ENCODE peak calls at places on chromosomes 12 and 14, in ten cellular contexts. One of them, this sample, is unnamed.
A peak's percentile ranks its signal among the peaks of the same experiment; 100 is the strongest.

GRCh38 chr12:124032265-124032886 is 59.4 kb downstream of the ZNF664 start:
- DNase-seq in lung: no peak
- DNase-seq in transverse colon: peak; percentile 22
- DNase-seq in RWPE1: peak; percentile 80
- DNase-seq in esophagus squamous epithelium: no peak
- DNase-seq in dorsolateral prefrontal cortex: no peak
- DNase-seq in uterus: peak; percentile 57
- DNase-seq in naive thymus-derived CD4-positive, alpha-beta T cell: no peak
- DNase-seq in heart left ventricle: no peak
- DNase-seq in H9: peak; percentile 51
- DNase-seq in this sample: no peak

GRCh38 chr12:67698711-67699603 is 50.4 kb downstream of the DYRK2 start:
- DNase-seq in esophagus squamous epithelium: no peak
- DNase-seq in H9: no peak
- DNase-seq in uterus: no peak
- DNase-seq in dorsolateral prefrontal cortex: no peak
- DNase-seq in lung: no peak
- DNase-seq in heart left ventricle: no peak
- DNase-seq in naive thymus-derived CD4-positive, alpha-beta T cell: peak; percentile 46
- DNase-seq in RWPE1: peak; percentile 50
- DNase-seq in transverse colon: no peak
- DNase-seq in this sample: no peak

GRCh38 chr12:9064201-9064814 is 51.4 kb downstream of the A2M start:
- DNase-seq in H9: peak; percentile 82
- DNase-seq in lung: peak; percentile 52
- DNase-seq in transverse colon: peak; percentile 67
- DNase-seq in dorsolateral prefrontal cortex: peak; percentile 67
- DNase-seq in heart left ventricle: peak; percentile 70
- DNase-seq in uterus: peak; percentile 48
- DNase-seq in RWPE1: peak; percentile 47
- DNase-seq in naive thymus-derived CD4-positive, alpha-beta T cell: peak; percentile 41
- DNase-seq in esophagus squamous epithelium: no peak
- DNase-seq in this sample: no peak

GRCh38 chr12:12079291-12079690 is 8.6 kb downstream of the BCL2L14 start:
- DNase-seq in dorsolateral prefrontal cortex: no peak
- DNase-seq in uterus: no peak
- DNase-seq in heart left ventricle: no peak
- DNase-seq in esophagus squamous epithelium: no peak
- DNase-seq in RWPE1: no peak
- DNase-seq in naive thymus-derived CD4-positive, alpha-beta T cell: no peak
- DNase-seq in H9: no peak
- DNase-seq in transverse colon: no peak
- DNase-seq in lung: no peak
- DNase-seq in this sample: no peak

GRCh38 chr12:54723653-54724256 is 75.6 kb upstream of the DCD start:
- DNase-seq in H9: peak; percentile 46
- DNase-seq in dorsolateral prefrontal cortex: no peak
- DNase-seq in transverse colon: no peak
- DNase-seq in esophagus squamous epithelium: no peak
- DNase-seq in heart left ventricle: no peak
- DNase-seq in RWPE1: no peak
- DNase-seq in uterus: no peak
- DNase-seq in naive thymus-derived CD4-positive, alpha-beta T cell: peak; percentile 33
- DNase-seq in lung: no peak
- DNase-seq in this sample: no peak

GRCh38 chr14:35140718-35141581 is 18.6 kb downstream of the PRORP start:
- DNase-seq in esophagus squamous epithelium: no peak
- DNase-seq in dorsolateral prefrontal cortex: no peak
- DNase-seq in H9: no peak
- DNase-seq in naive thymus-derived CD4-positive, alpha-beta T cell: no peak
- DNase-seq in heart left ventricle: no peak
- DNase-seq in RWPE1: peak; percentile 38
- DNase-seq in lung: no peak
- DNase-seq in transverse colon: no peak
- DNase-seq in uterus: no peak
- DNase-seq in this sample: no peak

GRCh38 chr12:124939428-124940142 is 25.1 kb upstream of the UBC start:
- DNase-seq in H9: peak; percentile 97
- DNase-seq in RWPE1: peak; percentile 67
- DNase-seq in lung: peak; percentile 88
- DNase-seq in transverse colon: peak; percentile 90
- DNase-seq in dorsolateral prefrontal cortex: peak; percentile 81
- DNase-seq in naive thymus-derived CD4-positive, alpha-beta T cell: peak; percentile 94
- DNase-seq in heart left ventricle: peak; percentile 83
- DNase-seq in uterus: peak; percentile 91
- DNase-seq in esophagus squamous epithelium: no peak
- DNase-seq in this sample: no peak

GRCh38 chr12:131671871-131672270 is 39.0 kb upstream of the SFSWAP start:
- DNase-seq in transverse colon: no peak
- DNase-seq in lung: no peak
- DNase-seq in heart left ventricle: no peak
- DNase-seq in H9: peak; percentile 28
- DNase-seq in dorsolateral prefrontal cortex: no peak
- DNase-seq in RWPE1: no peak
- DNase-seq in esophagus squamous epithelium: no peak
- DNase-seq in naive thymus-derived CD4-positive, alpha-beta T cell: no peak
- DNase-seq in uterus: no peak
- DNase-seq in this sample: no peak

GRCh38 chr12:110923692-110924334 is 3.4 kb upstream of the MYL2 start:
- DNase-seq in dorsolateral prefrontal cortex: no peak
- DNase-seq in esophagus squamous epithelium: no peak
- DNase-seq in uterus: no peak
- DNase-seq in H9: no peak
- DNase-seq in heart left ventricle: no peak
- DNase-seq in transverse colon: no peak
- DNase-seq in naive thymus-derived CD4-positive, alpha-beta T cell: no peak
- DNase-seq in lung: no peak
- DNase-seq in RWPE1: no peak
- DNase-seq in this sample: no peak

GRCh38 chr12:110930348-110931314 is 10.3 kb upstream of the MYL2 start:
- DNase-seq in RWPE1: no peak
- DNase-seq in dorsolateral prefrontal cortex: no peak
- DNase-seq in transverse colon: no peak
- DNase-seq in lung: no peak
- DNase-seq in uterus: no peak
- DNase-seq in naive thymus-derived CD4-positive, alpha-beta T cell: no peak
- DNase-seq in H9: peak; percentile 23
- DNase-seq in esophagus squamous epithelium: no peak
- DNase-seq in heart left ventricle: no peak
- DNase-seq in this sample: no peak

GRCh38 chr12:110929818-110930217 is 9.4 kb upstream of the MYL2 start:
- DNase-seq in dorsolateral prefrontal cortex: no peak
- DNase-seq in uterus: no peak
- DNase-seq in heart left ventricle: no peak
- DNase-seq in naive thymus-derived CD4-positive, alpha-beta T cell: no peak
- DNase-seq in esophagus squamous epithelium: no peak
- DNase-seq in H9: no peak
- DNase-seq in lung: no peak
- DNase-seq in RWPE1: no peak
- DNase-seq in transverse colon: no peak
- DNase-seq in this sample: no peak

GRCh38 chr12:110928700-110929099 is 8.3 kb upstream of the MYL2 start:
- DNase-seq in RWPE1: no peak
- DNase-seq in lung: no peak
- DNase-seq in heart left ventricle: peak; percentile 92
- DNase-seq in transverse colon: no peak
- DNase-seq in H9: peak; percentile 30
- DNase-seq in esophagus squamous epithelium: no peak
- DNase-seq in uterus: no peak
- DNase-seq in dorsolateral prefrontal cortex: no peak
- DNase-seq in naive thymus-derived CD4-positive, alpha-beta T cell: no peak
- DNase-seq in this sample: no peak

DNA sequence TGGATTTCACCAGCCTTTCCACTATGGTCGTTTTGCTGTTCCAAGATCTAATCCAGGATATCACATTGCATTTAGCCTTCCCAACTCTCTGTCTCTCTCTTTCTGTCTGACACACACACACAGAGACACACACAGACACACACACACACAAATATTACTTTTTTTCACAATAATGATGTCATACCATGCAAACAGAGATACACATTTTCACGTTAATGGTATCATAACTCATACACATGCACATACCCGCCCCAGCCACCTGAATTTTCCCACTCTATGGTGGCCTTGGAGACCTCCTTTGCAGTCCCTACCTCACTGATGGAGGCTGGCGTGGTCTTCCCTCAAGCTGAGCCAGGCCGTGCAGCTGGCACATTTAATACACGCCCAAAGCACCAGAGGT is 7.2 kb upstream of the MYL2 start:
- DNase-seq in esophagus squamous epithelium: no peak
- DNase-seq in H9: peak; percentile 4
- DNase-seq in uterus: no peak
- DNase-seq in lung: no peak
- DNase-seq in transverse colon: no peak
- DNase-seq in dorsolateral prefrontal cortex: no peak
- DNase-seq in RWPE1: no peak
- DNase-seq in heart left ventricle: no peak
- DNase-seq in naive thymus-derived CD4-positive, alpha-beta T cell: no peak
- DNase-seq in this sample: no peak
- H3K27ac ChIP-seq in esophagus squamous epithelium: no peak overlapping the region
- H3K27ac ChIP-seq in H9: no peak overlapping the region
- H3K27ac ChIP-seq in uterus: no peak overlapping the region
- H3K27ac ChIP-seq in lung: peak overlapping the region; percentile 69
- H3K27ac ChIP-seq in transverse colon: no peak overlapping the region
- H3K27ac ChIP-seq in dorsolateral prefrontal cortex: no peak overlapping the region
- H3K27ac ChIP-seq in RWPE1: no peak overlapping the region
- H3K27ac ChIP-seq in heart left ventricle: peak overlapping the region; percentile 82
- H3K27ac ChIP-seq in naive thymus-derived CD4-positive, alpha-beta T cell: no peak overlapping the region
- H3K27ac ChIP-seq in this sample: no peak overlapping the region

GRCh38 chr12:28443337-28443736 is 253.1 kb downstream of the CCDC91 start:
- DNase-seq in lung: no peak
- DNase-seq in uterus: no peak
- DNase-seq in naive thymus-derived CD4-positive, alpha-beta T cell: no peak
- DNase-seq in RWPE1: no peak
- DNase-seq in transverse colon: no peak
- DNase-seq in dorsolateral prefrontal cortex: no peak
- DNase-seq in H9: no peak
- DNase-seq in esophagus squamous epithelium: no peak
- DNase-seq in heart left ventricle: no peak
- DNase-seq in this sample: no peak

GRCh38 chr12:28446031-28446430 is 255.8 kb downstream of the CCDC91 start:
- DNase-seq in uterus: no peak
- DNase-seq in H9: no peak
- DNase-seq in dorsolateral prefrontal cortex: no peak
- DNase-seq in esophagus squamous epithelium: no peak
- DNase-seq in lung: no peak
- DNase-seq in naive thymus-derived CD4-positive, alpha-beta T cell: no peak
- DNase-seq in transverse colon: no peak
- DNase-seq in RWPE1: no peak
- DNase-seq in heart left ventricle: no peak
- DNase-seq in this sample: no peak

GRCh38 chr12:28440209-28440608 is 250.0 kb downstream of the CCDC91 start:
- DNase-seq in RWPE1: no peak
- DNase-seq in naive thymus-derived CD4-positive, alpha-beta T cell: no peak
- DNase-seq in H9: no peak
- DNase-seq in lung: no peak
- DNase-seq in heart left ventricle: no peak
- DNase-seq in esophagus squamous epithelium: no peak
- DNase-seq in transverse colon: no peak
- DNase-seq in dorsolateral prefrontal cortex: no peak
- DNase-seq in uterus: no peak
- DNase-seq in this sample: no peak

GRCh38 chr12:28442101-28442500 is 251.8 kb downstream of the CCDC91 start:
- DNase-seq in RWPE1: no peak
- DNase-seq in transverse colon: no peak
- DNase-seq in lung: no peak
- DNase-seq in esophagus squamous epithelium: no peak
- DNase-seq in heart left ventricle: no peak
- DNase-seq in dorsolateral prefrontal cortex: no peak
- DNase-seq in naive thymus-derived CD4-positive, alpha-beta T cell: no peak
- DNase-seq in H9: no peak
- DNase-seq in uterus: no peak
- DNase-seq in this sample: no peak
- H3K27ac ChIP-seq in RWPE1: no peak overlapping the region
- H3K27ac ChIP-seq in transverse colon: no peak overlapping the region
- H3K27ac ChIP-seq in lung: no peak overlapping the region
- H3K27ac ChIP-seq in esophagus squamous epithelium: no peak overlapping the region
- H3K27ac ChIP-seq in heart left ventricle: no peak overlapping the region
- H3K27ac ChIP-seq in dorsolateral prefrontal cortex: no peak overlapping the region
- H3K27ac ChIP-seq in naive thymus-derived CD4-positive, alpha-beta T cell: no peak overlapping the region
- H3K27ac ChIP-seq in H9: no peak overlapping the region
- H3K27ac ChIP-seq in uterus: no peak overlapping the region
- H3K27ac ChIP-seq in this sample: no peak overlapping the region

GRCh38 chr14:105400016-105400415 is 1.7 kb downstream of the TEX22 start:
- DNase-seq in heart left ventricle: peak; percentile 24
- DNase-seq in H9: no peak
- DNase-seq in uterus: no peak
- DNase-seq in lung: no peak
- DNase-seq in transverse colon: no peak
- DNase-seq in dorsolateral prefrontal cortex: no peak
- DNase-seq in naive thymus-derived CD4-positive, alpha-beta T cell: no peak
- DNase-seq in RWPE1: no peak
- DNase-seq in esophagus squamous epithelium: no peak
- DNase-seq in this sample: no peak

GRCh38 chr14:105399441-105399775 is 1.1 kb downstream of the TEX22 start:
- DNase-seq in esophagus squamous epithelium: no peak
- DNase-seq in transverse colon: no peak
- DNase-seq in naive thymus-derived CD4-positive, alpha-beta T cell: no peak
- DNase-seq in dorsolateral prefrontal cortex: no peak
- DNase-seq in heart left ventricle: peak; percentile 47
- DNase-seq in lung: no peak
- DNase-seq in uterus: no peak
- DNase-seq in RWPE1: no peak
- DNase-seq in H9: no peak
- DNase-seq in this sample: no peak

GRCh38 chr14:105398726-105399440 is 545 bp downstream of the TEX22 start:
- DNase-seq in uterus: no peak
- DNase-seq in naive thymus-derived CD4-positive, alpha-beta T cell: peak; percentile 32
- DNase-seq in dorsolateral prefrontal cortex: no peak
- DNase-seq in esophagus squamous epithelium: no peak
- DNase-seq in RWPE1: no peak
- DNase-seq in transverse colon: no peak
- DNase-seq in lung: no peak
- DNase-seq in heart left ventricle: peak; percentile 55
- DNase-seq in H9: peak; percentile 51
- DNase-seq in this sample: no peak

GRCh38 chr14:105397350-105397931 is 897 bp upstream of the TEX22 start:
- DNase-seq in dorsolateral prefrontal cortex: no peak
- DNase-seq in heart left ventricle: peak; percentile 25
- DNase-seq in RWPE1: no peak
- DNase-seq in transverse colon: no peak
- DNase-seq in H9: no peak
- DNase-seq in naive thymus-derived CD4-positive, alpha-beta T cell: no peak
- DNase-seq in lung: no peak
- DNase-seq in esophagus squamous epithelium: no peak
- DNase-seq in uterus: no peak
- DNase-seq in this sample: no peak

GRCh38 chr14:105398044-105398725 is at the start of gene TEX22:
- DNase-seq in RWPE1: peak; percentile 73
- DNase-seq in naive thymus-derived CD4-positive, alpha-beta T cell: peak; percentile 82
- DNase-seq in uterus: peak; percentile 89
- DNase-seq in H9: peak; percentile 77
- DNase-seq in lung: peak; percentile 88
- DNase-seq in transverse colon: peak; percentile 93
- DNase-seq in esophagus squamous epithelium: peak; percentile 41
- DNase-seq in heart left ventricle: peak; percentile 92
- DNase-seq in dorsolateral prefrontal cortex: peak; percentile 83
- DNase-seq in this sample: no peak
- H3K27ac ChIP-seq in RWPE1: peak within 1 kb of the TSS; percentile 85
- H3K27ac ChIP-seq in naive thymus-derived CD4-positive, alpha-beta T cell: peak within 1 kb of the TSS; percentile 87
- H3K27ac ChIP-seq in uterus: peak within 1 kb of the TSS; percentile 85
- H3K27ac ChIP-seq in H9: no peak within 1 kb of the TSS
- H3K27ac ChIP-seq in lung: peak within 1 kb of the TSS; percentile 95
- H3K27ac ChIP-seq in transverse colon: peak within 1 kb of the TSS; percentile 91
- H3K27ac ChIP-seq in esophagus squamous epithelium: peak within 1 kb of the TSS; percentile 77
- H3K27ac ChIP-seq in heart left ventricle: peak within 1 kb of the TSS; percentile 93
- H3K27ac ChIP-seq in dorsolateral prefrontal cortex: peak within 1 kb of the TSS; percentile 96
- H3K27ac ChIP-seq in this sample: peak within 1 kb of the TSS; percentile 83

GRCh38 chr12:108713471-108713870 is 17.8 kb downstream of the CORO1C start:
- DNase-seq in naive thymus-derived CD4-positive, alpha-beta T cell: no peak
- DNase-seq in dorsolateral prefrontal cortex: no peak
- DNase-seq in RWPE1: no peak
- DNase-seq in transverse colon: no peak
- DNase-seq in esophagus squamous epithelium: no peak
- DNase-seq in H9: no peak
- DNase-seq in uterus: no peak
- DNase-seq in lung: no peak
- DNase-seq in heart left ventricle: no peak
- DNase-seq in this sample: no peak
- H3K27ac ChIP-seq in naive thymus-derived CD4-positive, alpha-beta T cell: no peak overlapping the region
- H3K27ac ChIP-seq in dorsolateral prefrontal cortex: no peak overlapping the region
- H3K27ac ChIP-seq in RWPE1: no peak overlapping the region
- H3K27ac ChIP-seq in transverse colon: peak overlapping the region; percentile 34
- H3K27ac ChIP-seq in esophagus squamous epithelium: no peak overlapping the region
- H3K27ac ChIP-seq in H9: no peak overlapping the region
- H3K27ac ChIP-seq in uterus: peak overlapping the region; percentile 66
- H3K27ac ChIP-seq in lung: peak overlapping the region; percentile 56
- H3K27ac ChIP-seq in heart left ventricle: no peak overlapping the region
- H3K27ac ChIP-seq in this sample: no peak overlapping the region

This sample was measured in vagina.